ENCODE peak calls at places on chromosomes 16 and 17, in nine cellular contexts. H, N, P, S, C, W, X, J and K are unnamed samples.

GRCh38 chr16:3115561-3115960 is 3.2 kb downstream of the ZNF205 start:
- DNase-seq in W (no peak), C (no peak), S (no peak), P (no peak), J (no peak), X (no peak), H (no peak), N (peak), K (no peak)

GRCh38 chr17:44655983-44656700 is at the start of gene MEIOC:
- DNase-seq in S (no peak), W (no peak), P (peak), N (no peak), X (no peak), H (no peak), C (no peak), J (no peak), K (peak)

GRCh38 chr16:49437344-49437743 is 63.7 kb downstream of the C16orf78 start:
- DNase-seq in N (no peak), S (no peak), P (no peak), H (no peak), C (no peak), X (no peak), J (no peak), W (no peak), K (no peak)

GRCh38 chr17:62630365-62631085 is 3.1 kb downstream of the MRC2 start:
- DNase-seq in S (no peak), H (no peak), W (no peak), P (peak), N (no peak), C (no peak), J (no peak), X (no peak), K (no peak)

GRCh38 chr17:81074875-81075274 is 39.9 kb downstream of the BAIAP2 start:
- DNase-seq in S (no peak), P (no peak), N (no peak), W (no peak), H (no peak), X (no peak), J (no peak), C (no peak), K (no peak)

GRCh38 chr17:77959216-77959925 is 868 bp downstream of the TNRC6C start:
- DNase-seq in J (peak), H (no peak), N (peak), C (no peak), W (peak), X (no peak), S (no peak), P (peak), K (peak)

GRCh38 chr17:20968913-20969616 is 73.7 kb downstream of the USP22 start:
- DNase-seq in X (no peak), C (no peak), J (no peak), P (no peak), H (no peak), S (no peak), N (no peak), W (no peak), K (no peak)

GRCh38 chr17:57377094-57377493 is 120.8 kb downstream of the MSI2 start:
- DNase-seq in S (no peak), W (no peak), N (peak), C (peak), P (no peak), H (peak), X (no peak), J (no peak), K (no peak)

GRCh38 chr17:73474370-73474988 is 162.7 kb upstream of the CDC42EP4 start:
- DNase-seq in W (peak), P (peak), S (peak), C (peak), N (no peak), J (peak), X (peak), H (peak), K (peak)

GRCh38 chr17:81379523-81379942 is 15.7 kb upstream of the BAHCC1 start:
- DNase-seq in J (no peak), S (no peak), C (no peak), X (peak), N (peak), H (peak), P (no peak), W (no peak), K (no peak)

GRCh38 chr17:75878174-75878998 is at the start of gene TRIM47:
- DNase-seq in H (peak), C (peak), S (peak), J (peak), W (peak), N (peak), P (peak), X (no peak), K (peak)
- TF ChIP-seq POLR2A in H (peak), C (peak), S (peak), J (peak), W (peak), N (peak), P (no peak), X (no peak), K (peak)

GRCh38 chr16:50576403-50577113 is 28.4 kb downstream of the NKD1 start:
- DNase-seq in H (no peak), W (no peak), X (no peak), J (no peak), S (no peak), P (no peak), C (no peak), N (no peak), K (no peak)

GRCh38 chr16:50573947-50574751 is 26.0 kb downstream of the NKD1 start:
- DNase-seq in J (no peak), S (no peak), W (peak), N (no peak), X (no peak), P (no peak), C (no peak), H (no peak), K (no peak)

GRCh38 chr16:50574852-50575251 is 26.7 kb downstream of the NKD1 start:
- DNase-seq in H (no peak), N (no peak), P (no peak), S (no peak), W (no peak), C (no peak), X (no peak), J (no peak), K (no peak)

GRCh38 chr16:50578147-50578546 is 30.0 kb downstream of the NKD1 start:
- DNase-seq in C (no peak), P (no peak), N (no peak), H (no peak), J (no peak), W (no peak), S (no peak), X (no peak), K (no peak)

GRCh38 chr16:50575743-50576142 is 27.5 kb downstream of the NKD1 start:
- DNase-seq in W (no peak), C (no peak), X (no peak), S (no peak), P (no peak), N (no peak), H (no peak), J (no peak), K (no peak)
- TF ChIP-seq CTCF in W (no peak), C (no peak), X (no peak), S (no peak), P (no peak), N (no peak), H (no peak), J (no peak), K (no peak)

GRCh38 chr16:12546918-12547607 is 256.6 kb downstream of the CPPED1 start:
- DNase-seq in N (no peak), S (no peak), C (no peak), J (no peak), W (no peak), X (no peak), H (no peak), P (peak), K (no peak)
- TF ChIP-seq POLR2A in N (no peak), S (no peak), C (no peak), J (no peak), W (no peak), X (no peak), H (no peak), P (no peak), K (no peak)

GRCh38 chr17:27354491-27355081 is 60.7 kb downstream of the WSB1 start:
- DNase-seq in S (no peak), X (no peak), J (no peak), W (no peak), C (no peak), H (peak), N (no peak), P (no peak), K (no peak)

GRCh38 chr17:27352481-27353460 is 58.9 kb downstream of the WSB1 start:
- DNase-seq in X (no peak), C (no peak), N (no peak), P (peak), J (no peak), H (no peak), S (no peak), W (peak), K (no peak)

GRCh38 chr17:27355419-27355818 is 61.5 kb downstream of the WSB1 start:
- DNase-seq in P (no peak), X (no peak), J (no peak), W (no peak), C (no peak), H (no peak), S (no peak), N (no peak), K (no peak)

GRCh38 chr17:27353469-27354050 is 59.6 kb downstream of the WSB1 start:
- DNase-seq in W (peak), J (peak), C (peak), X (peak), H (peak), P (peak), N (peak), S (peak), K (peak)

GRCh38 chr17:27354051-27354490 is 60.2 kb downstream of the WSB1 start:
- DNase-seq in P (no peak), H (no peak), N (no peak), C (no peak), J (no peak), W (no peak), X (no peak), S (no peak), K (no peak)
- TF ChIP-seq CTCF in P (no peak), H (no peak), N (no peak), C (no peak), J (peak), W (no peak), X (no peak), S (peak), K (peak)

DNA sequence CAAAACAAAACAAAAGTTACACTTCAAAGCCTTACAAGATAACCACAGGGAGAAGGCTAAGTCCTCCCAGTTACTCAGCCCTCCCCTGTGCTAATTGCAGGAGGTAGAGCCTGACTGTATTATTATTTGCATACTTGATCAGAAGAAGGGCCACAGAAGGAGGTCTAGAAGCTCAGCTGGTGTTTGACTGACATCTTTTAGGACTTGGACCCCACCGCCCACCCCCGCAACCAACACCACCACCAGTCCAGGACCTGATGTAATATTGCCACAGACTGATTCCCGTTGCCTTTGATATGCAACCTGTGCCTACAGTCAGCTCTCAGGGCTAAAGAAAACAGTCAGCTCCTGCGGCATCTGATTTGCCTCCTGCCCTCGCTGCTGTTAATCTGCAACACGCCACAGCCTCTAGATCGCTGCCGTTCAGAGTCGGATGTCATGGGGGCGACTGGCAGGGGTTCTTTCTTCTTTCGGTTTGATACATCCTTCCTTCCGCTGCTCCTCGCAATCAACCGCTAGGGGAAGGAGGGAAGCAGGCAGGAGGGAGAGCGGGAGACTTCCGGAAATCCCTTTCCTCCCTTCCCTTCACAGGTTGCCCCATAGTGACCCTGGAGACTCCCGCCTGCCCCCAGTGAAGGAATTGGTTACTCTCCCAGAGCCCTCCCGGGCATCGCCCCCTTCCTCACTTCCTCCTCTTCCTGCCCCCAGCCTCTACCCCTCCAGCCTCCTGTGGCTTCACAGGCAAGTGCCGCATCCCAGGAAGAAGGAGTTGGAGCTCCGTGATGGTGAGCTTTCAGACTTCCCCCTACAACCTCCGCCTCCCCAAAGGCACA is 90.5 kb upstream of the SOX9 start:
- DNase-seq in S (peak), J (peak), H (peak), P (peak), N (no peak), C (peak), X (no peak), W (no peak), K (peak)
- TF ChIP-seq POLR2A in S (no peak), J (no peak), H (no peak), P (no peak), N (no peak), C (no peak), X (no peak), W (no peak), K (no peak)

GRCh38 chr16:87201777-87202176 is 115.4 kb downstream of the C16orf95 start:
- DNase-seq in N (no peak), P (no peak), W (no peak), J (no peak), H (no peak), S (no peak), C (no peak), X (no peak), K (no peak)

GRCh38 chr16:87201052-87201451 is 116.1 kb downstream of the C16orf95 start:
- DNase-seq in W (peak), H (peak), X (no peak), P (peak), S (peak), N (no peak), C (peak), J (peak), K (peak)

GRCh38 chr16:87202346-87202745 is 114.8 kb downstream of the C16orf95 start:
- DNase-seq in W (no peak), N (no peak), X (no peak), H (no peak), P (peak), C (no peak), J (no peak), S (no peak), K (no peak)

GRCh38 chr16:87200637-87201036 is 116.6 kb downstream of the C16orf95 start:
- DNase-seq in W (no peak), J (no peak), X (no peak), P (no peak), C (no peak), H (no peak), N (no peak), S (no peak), K (no peak)

GRCh38 chr16:87203060-87203656 is 114.0 kb downstream of the C16orf95 start:
- DNase-seq in C (peak), W (no peak), H (no peak), J (peak), X (peak), P (peak), N (no peak), S (peak), K (peak)
- TF ChIP-seq CTCF in C (peak), W (no peak), H (peak), J (peak), X (peak), P (peak), N (peak), S (peak), K (no peak)